ENCODE peak calls at places on chromosomes 7 and 10, in five cellular contexts. X, J, D, Q and S are unnamed samples.

GRCh38 chr7:50214141-50214670 is 90.3 kb upstream of the IKZF1 start:
- DNase-seq in X (no peak), J (no peak), Q (no peak), D (no peak), S (no peak)

GRCh38 chr7:158240801-158241200 is 346.8 kb downstream of the PTPRN2 start:
- DNase-seq in J (no peak), Q (no peak), D (no peak), X (no peak), S (no peak)

GRCh38 chr10:14556285-14556956 is 218.3 kb downstream of the FAM107B start:
- DNase-seq in D (no peak), X (no peak), Q (peak), J (no peak), S (no peak)

GRCh38 chr7:85172530-85172941 is 14.3 kb downstream of the SEMA3D start:
- DNase-seq in D (peak), J (peak), X (no peak), Q (no peak), S (no peak)

GRCh38 chr10:7942859-7943258 is 111.6 kb upstream of the GATA3 start:
- DNase-seq in X (no peak), J (no peak), Q (no peak), D (no peak), S (no peak)

GRCh38 chr7:64183126-64183742 is 23.8 kb upstream of the ZNF735 start:
- DNase-seq in D (no peak), X (no peak), J (no peak), Q (peak), S (no peak)

GRCh38 chr10:35204650-35205319 is 78.1 kb downstream of the CREM start:
- DNase-seq in J (no peak), D (no peak), Q (no peak), X (no peak), S (no peak)

GRCh38 chr7:129067943-129068548 is 13.1 kb upstream of the TNPO3 start:
- DNase-seq in D (no peak), J (no peak), Q (no peak), X (no peak), S (no peak)

GRCh38 chr10:27513451-27514191 is 9.5 kb downstream of the RAB18 start:
- DNase-seq in J (no peak), D (peak), X (no peak), Q (no peak), S (no peak)

GRCh38 chr10:4947635-4948596 is 15.3 kb upstream of the AKR1C1 start:
- DNase-seq in J (no peak), X (no peak), D (peak), Q (peak), S (no peak)

GRCh38 chr10:102422586-102423129 is 2.0 kb downstream of the FBXL15 start:
- DNase-seq in X (peak), J (no peak), D (no peak), Q (peak), S (no peak)

GRCh38 chr10:130339091-130339490 is 202.9 kb downstream of the GLRX3 start:
- DNase-seq in X (no peak), J (no peak), Q (no peak), D (no peak), S (no peak)

GRCh38 chr10:122850705-122851640 is 5.3 kb upstream of the CUZD1 start:
- DNase-seq in X (no peak), D (no peak), J (no peak), Q (no peak), S (no peak)

GRCh38 chr7:884191-885003 is 8.0 kb downstream of the GET4 start:
- DNase-seq in Q (no peak), J (no peak), X (no peak), D (no peak), S (no peak)